ENCODE peak calls at places on chromosomes 7 and 10, in eight cellular contexts. H is left cardiac atrium; X is uterus; M is fibroblast of the conjunctiva; P is astrocyte of the hippocampus; G is activated gamma-delta T cell treated with anti-CD3 and anti-CD28 coated beads, Interleukin-2, amount 50 U/mL, for 16 hours; W is NCI-H69; T is anterior cingulate cortex. J is an unnamed sample.

GRCh38 chr7:133282094-133282493 is 29.2 kb downstream of the EXOC4 start:
- DNase-seq in H (no peak), X (no peak), M (no peak), P (no peak), G (no peak), W (no peak), T (no peak), J (no peak)

GRCh38 chr7:143910473-143911248 is 8.7 kb upstream of the TCAF1 start:
- DNase-seq in H (no peak), X (no peak), M (no peak), P (no peak), G (no peak), W (no peak), T (no peak), J (no peak)

GRCh38 chr10:6788191-6788590 is 208.1 kb upstream of the PRKCQ start:
- DNase-seq in H (no peak), X (no peak), M (no peak), P (no peak), G (no peak), W (no peak), T (no peak), J (no peak)

GRCh38 chr10:95327367-95327766 is 36.6 kb upstream of the PDLIM1 start:
- DNase-seq in H (peak), X (peak), M (no peak), P (peak), G (no peak), W (peak), T (no peak), J (peak)

GRCh38 chr10:78457804-78458483 is 424.3 kb downstream of the RPS24 start:
- DNase-seq in H (no peak), X (peak), M (peak), P (peak), G (no peak), W (no peak), T (no peak), J (no peak)

GRCh38 chr10:100829933-100830727 is 82.6 kb upstream of the SLF2 start:
- DNase-seq in H (no peak), X (no peak), M (no peak), P (no peak), G (no peak), W (no peak), T (no peak), J (no peak)

GRCh38 chr10:95355241-95355779 is 64.5 kb upstream of the PDLIM1 start:
- DNase-seq in H (no peak), X (no peak), M (no peak), P (peak), G (no peak), W (peak), T (no peak), J (no peak)

GRCh38 chr10:19947203-19947602 is 131.0 kb downstream of the PLXDC2 start:
- DNase-seq in H (no peak), X (no peak), M (no peak), P (no peak), G (no peak), W (no peak), T (no peak), J (no peak)

GRCh38 chr7:7970113-7970619 is 1.6 kb downstream of the GLCCI1 start:
- DNase-seq in H (no peak), X (no peak), M (no peak), P (no peak), G (no peak), W (peak), T (no peak), J (no peak)

GRCh38 chr7:468681-469590 is 50.7 kb downstream of the PDGFA start:
- DNase-seq in H (no peak), X (peak), M (no peak), P (no peak), G (no peak), W (no peak), T (no peak), J (no peak)

GRCh38 chr7:46565712-46566111 is 644.6 kb upstream of the IGFBP3 start:
- DNase-seq in H (no peak), X (no peak), M (no peak), P (no peak), G (no peak), W (no peak), T (no peak), J (no peak)

GRCh38 chr10:128337860-128338378 is 211.7 kb upstream of the MKI67 start:
- DNase-seq in H (peak), X (no peak), M (no peak), P (no peak), G (no peak), W (no peak), T (no peak), J (peak)

GRCh38 chr7:136173874-136174273 is 196.7 kb upstream of the MTPN start:
- DNase-seq in H (no peak), X (no peak), M (no peak), P (no peak), G (no peak), W (no peak), T (no peak), J (no peak)